ENCODE peak calls at places on chromosomes 1 and 21, in nine cellular contexts. Q is stimulated activated CD4-positive, alpha-beta T cell treated with anti-CD3 and anti-CD28 coated beads, TNF-alpha, amount 100 ng/mL, for 24 hours; E is T-helper 22 cell; Z is GM12865; O is A549; J is progenitor cell of endocrine pancreas; C is NCI-H1930; P is GM13977; U is Right ventricle myocardium superior. S is an unnamed sample.
A peak's percentile ranks its signal among the peaks of the same experiment; 100 is the strongest.

GRCh38 chr1:183892351-183892793 is 87.5 kb downstream of the RGL1 start:
- DNase-seq in O (peak; percentile 60), U (no peak), C (no peak), Q (no peak), J (no peak), Z (no peak), E (no peak), P (no peak), S (no peak)

GRCh38 chr1:156115514-156116374 is 1.2 kb downstream of the LMNA start:
- DNase-seq in Z (no peak), U (peak; percentile 76), C (no peak), Q (no peak), O (peak; percentile 64), P (no peak), E (no peak), J (no peak), S (peak; percentile 77)

GRCh38 chr1:88697503-88697902 is 13.4 kb downstream of the PKN2 start:
- DNase-seq in Q (no peak), J (no peak), U (no peak), O (no peak), Z (no peak), P (no peak), E (no peak), C (no peak), S (peak; percentile 48)

GRCh38 chr1:58583496-58583895 is 6.4 kb upstream of the TACSTD2 start:
- DNase-seq in U (no peak), C (no peak), O (no peak), Q (no peak), E (no peak), P (no peak), J (no peak), Z (peak; percentile 38), S (no peak)

GRCh38 chr21:31634993-31635392 is 24.5 kb upstream of the SOD1 start:
- DNase-seq in P (no peak), Q (no peak), E (no peak), O (no peak), J (no peak), Z (peak; percentile 9), U (no peak), C (no peak), S (no peak)

GRCh38 chr1:246782120-246782900 is 58.1 kb downstream of the SCCPDH start:
- DNase-seq in C (no peak), E (no peak), P (no peak), Q (no peak), U (peak; percentile 74), O (no peak), Z (no peak), J (no peak), S (peak; percentile 88)

GRCh38 chr1:31434101-31434871 is 21.3 kb downstream of the SERINC2 start:
- DNase-seq in Q (no peak), C (no peak), P (no peak), O (no peak), U (no peak), J (no peak), E (no peak), Z (no peak), S (no peak)

GRCh38 chr1:63975447-63975846 is 201.6 kb downstream of the ROR1 start:
- DNase-seq in E (no peak), Q (no peak), C (no peak), P (no peak), J (no peak), U (no peak), O (no peak), Z (no peak), S (no peak)

GRCh38 chr1:30652151-30652915 is 71.1 kb downstream of the MATN1 start:
- DNase-seq in E (no peak), U (no peak), Z (peak; percentile 6), O (no peak), Q (no peak), C (no peak), P (no peak), J (no peak), S (no peak)

GRCh38 chr1:36764796-36765195 is 269.5 kb downstream of the GRIK3 start:
- DNase-seq in Q (no peak), O (no peak), U (no peak), P (no peak), C (no peak), E (no peak), Z (no peak), J (no peak), S (no peak)

GRCh38 chr1:34270181-34270580 is 93.5 kb downstream of the C1orf94 start:
- DNase-seq in Z (no peak), Q (no peak), J (no peak), U (no peak), E (no peak), O (no peak), P (no peak), C (no peak), S (peak; percentile 1)